ENCODE peak calls at places on chromosomes 12 and 14, in eight cellular contexts. One of them, this sample, is unnamed.

GRCh38 chr12:121628037-121628436 is 1.7 kb downstream of the ORAI1 start:
- DNase-seq in ovary: peak
- DNase-seq in body of pancreas: peak
- DNase-seq in prostate gland: no peak
- DNase-seq in HCT116: no peak
- DNase-seq in GM12892: no peak
- DNase-seq in heart left ventricle: no peak
- DNase-seq in adrenal gland: no peak
- DNase-seq in this sample: no peak

GRCh38 chr12:51900323-51900889 is 6.9 kb upstream of the ACVRL1 start:
- DNase-seq in ovary: no peak
- DNase-seq in body of pancreas: no peak
- DNase-seq in prostate gland: no peak
- DNase-seq in HCT116: no peak
- DNase-seq in GM12892: no peak
- DNase-seq in heart left ventricle: peak
- DNase-seq in adrenal gland: no peak
- DNase-seq in this sample: no peak

GRCh38 chr14:91996951-91997371 is 42.9 kb downstream of the TRIP11 start:
- DNase-seq in ovary: no peak
- DNase-seq in body of pancreas: peak
- DNase-seq in prostate gland: no peak
- DNase-seq in HCT116: peak
- DNase-seq in GM12892: no peak
- DNase-seq in heart left ventricle: no peak
- DNase-seq in adrenal gland: no peak
- DNase-seq in this sample: no peak

GRCh38 chr14:35045798-35046047 is 349 bp upstream of the FAM177A1 start:
- DNase-seq in ovary: no peak
- DNase-seq in body of pancreas: no peak
- DNase-seq in prostate gland: no peak
- DNase-seq in HCT116: no peak
- DNase-seq in GM12892: no peak
- DNase-seq in heart left ventricle: no peak
- DNase-seq in adrenal gland: no peak
- DNase-seq in this sample: no peak

GRCh38 chr12:131604146-131604844 is 106.6 kb upstream of the SFSWAP start:
- DNase-seq in ovary: no peak
- DNase-seq in body of pancreas: no peak
- DNase-seq in prostate gland: no peak
- DNase-seq in HCT116: no peak
- DNase-seq in GM12892: no peak
- DNase-seq in heart left ventricle: no peak
- DNase-seq in adrenal gland: no peak
- DNase-seq in this sample: no peak

GRCh38 chr12:103269962-103270361 is 225.8 kb downstream of the C12orf42 start:
- DNase-seq in ovary: no peak
- DNase-seq in body of pancreas: no peak
- DNase-seq in prostate gland: no peak
- DNase-seq in HCT116: no peak
- DNase-seq in GM12892: no peak
- DNase-seq in heart left ventricle: no peak
- DNase-seq in adrenal gland: no peak
- DNase-seq in this sample: no peak

GRCh38 chr14:75406102-75406501 is 21.7 kb upstream of the JDP2 start:
- DNase-seq in ovary: no peak
- DNase-seq in body of pancreas: no peak
- DNase-seq in prostate gland: no peak
- DNase-seq in HCT116: no peak
- DNase-seq in GM12892: no peak
- DNase-seq in heart left ventricle: no peak
- DNase-seq in adrenal gland: no peak
- DNase-seq in this sample: no peak

GRCh38 chr12:92183575-92183974 is 37.9 kb upstream of the BTG1 start:
- DNase-seq in ovary: no peak
- DNase-seq in body of pancreas: no peak
- DNase-seq in prostate gland: no peak
- DNase-seq in HCT116: no peak
- DNase-seq in GM12892: no peak
- DNase-seq in heart left ventricle: no peak
- DNase-seq in adrenal gland: no peak
- DNase-seq in this sample: no peak

DNA sequence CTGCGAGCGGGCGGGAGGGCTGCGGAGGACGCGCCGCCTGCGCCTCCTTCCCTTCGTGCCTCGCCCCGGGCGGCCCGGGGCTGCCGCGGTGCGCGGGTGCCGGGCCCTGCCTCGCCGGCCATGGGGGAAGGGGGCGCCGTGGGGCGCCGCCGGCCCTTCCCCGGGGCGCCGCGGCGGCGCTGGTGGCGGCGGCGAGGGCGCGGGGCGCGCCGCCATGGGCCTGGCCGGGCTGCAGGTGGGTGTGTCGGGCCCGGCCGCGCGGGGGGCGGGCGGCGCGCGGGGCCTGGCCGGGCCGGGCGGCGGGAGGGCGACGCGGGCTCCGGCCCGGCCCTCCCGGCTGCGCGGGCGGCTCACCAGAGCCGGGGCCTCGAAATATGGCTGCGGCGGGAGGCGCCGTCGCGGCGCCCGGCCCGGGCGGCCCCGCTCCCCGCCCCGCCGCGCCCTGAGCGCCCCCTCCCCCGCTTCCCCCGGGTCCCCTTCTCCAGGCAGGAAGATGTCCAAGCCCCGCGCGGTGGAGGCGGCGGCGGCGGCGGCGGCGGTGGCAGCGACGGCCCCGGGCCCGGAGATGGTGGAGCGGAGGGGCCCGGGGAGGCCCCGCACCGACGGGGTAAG is 5.1 kb downstream of the KMT5A start:
- DNase-seq in ovary: no peak
- DNase-seq in body of pancreas: no peak
- DNase-seq in prostate gland: no peak
- DNase-seq in HCT116: no peak
- DNase-seq in GM12892: no peak
- DNase-seq in heart left ventricle: no peak
- DNase-seq in adrenal gland: no peak
- DNase-seq in this sample: peak
- TF ChIP-seq POLR2A in ovary: no peak
- TF ChIP-seq POLR2A in body of pancreas: no peak
- TF ChIP-seq POLR2A in prostate gland: no peak
- TF ChIP-seq POLR2A in HCT116: no peak
- TF ChIP-seq POLR2A in GM12892: no peak
- TF ChIP-seq POLR2A in heart left ventricle: no peak
- TF ChIP-seq POLR2A in adrenal gland: no peak
- TF ChIP-seq POLR2A in this sample: no peak

DNA sequence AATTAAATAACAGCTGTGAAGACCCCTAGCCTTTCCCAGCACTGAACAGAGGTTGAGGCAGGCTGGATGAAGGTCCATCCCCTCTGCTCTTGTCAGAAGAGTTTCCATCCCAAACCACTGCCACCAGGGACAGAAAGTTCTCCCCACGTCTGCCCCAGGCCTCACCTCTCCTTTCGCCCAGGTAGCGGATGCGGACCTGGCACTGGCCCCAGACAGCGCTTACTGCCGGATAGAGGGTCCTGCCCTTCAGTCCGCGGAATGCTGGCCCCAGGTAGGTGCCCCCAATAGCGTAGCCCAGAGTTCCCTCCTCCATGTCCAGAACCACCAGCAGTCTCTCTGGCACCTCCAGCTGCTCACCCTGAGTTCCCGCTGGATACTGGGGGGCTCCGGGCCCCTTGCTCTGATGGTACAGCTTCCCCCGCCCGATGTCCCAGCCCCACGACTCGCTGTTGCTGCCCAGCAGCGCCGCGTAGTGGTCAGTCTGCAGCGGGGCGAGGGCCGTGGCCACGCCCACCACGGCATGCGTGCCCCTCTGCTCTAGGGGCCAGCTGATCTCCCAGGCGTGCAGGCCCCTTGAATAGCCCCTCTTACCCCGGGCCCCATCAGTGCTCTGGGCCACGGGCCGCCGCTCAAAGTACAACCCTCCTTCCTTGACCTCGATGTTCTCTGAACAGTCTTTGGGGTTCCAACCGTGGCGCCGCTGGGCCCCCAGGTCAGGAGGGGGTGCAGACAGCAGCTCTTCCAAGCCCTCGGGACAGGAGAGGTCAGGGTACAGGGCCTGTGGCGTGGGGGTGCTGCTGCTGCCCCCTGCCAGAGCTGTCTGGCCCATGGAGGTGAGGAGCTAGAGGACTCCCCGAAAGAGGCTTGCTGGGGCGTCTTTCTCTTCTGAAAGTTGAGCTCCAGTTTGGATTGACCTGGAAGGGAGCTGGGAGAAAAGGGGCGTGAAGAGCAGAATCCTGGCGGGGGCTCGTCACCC is 742 bp downstream of the SPSB2 start:
- DNase-seq in ovary: peak
- DNase-seq in body of pancreas: peak
- DNase-seq in prostate gland: peak
- DNase-seq in HCT116: peak
- DNase-seq in GM12892: peak
- DNase-seq in heart left ventricle: peak
- DNase-seq in adrenal gland: peak
- DNase-seq in this sample: peak
- TF ChIP-seq POLR2A in ovary: no peak
- TF ChIP-seq POLR2A in body of pancreas: no peak
- TF ChIP-seq POLR2A in prostate gland: no peak
- TF ChIP-seq POLR2A in HCT116: no peak
- TF ChIP-seq POLR2A in GM12892: peak
- TF ChIP-seq POLR2A in heart left ventricle: no peak
- TF ChIP-seq POLR2A in adrenal gland: no peak
- TF ChIP-seq POLR2A in this sample: peak

GRCh38 chr12:27549801-27550652 is 26.0 kb downstream of the PPFIBP1 start:
- DNase-seq in ovary: peak
- DNase-seq in body of pancreas: peak
- DNase-seq in prostate gland: peak
- DNase-seq in HCT116: peak
- DNase-seq in GM12892: no peak
- DNase-seq in heart left ventricle: peak
- DNase-seq in adrenal gland: peak
- DNase-seq in this sample: no peak
- TF ChIP-seq POLR2A in ovary: no peak
- TF ChIP-seq POLR2A in body of pancreas: no peak
- TF ChIP-seq POLR2A in prostate gland: no peak
- TF ChIP-seq POLR2A in HCT116: no peak
- TF ChIP-seq POLR2A in GM12892: no peak
- TF ChIP-seq POLR2A in heart left ventricle: no peak
- TF ChIP-seq POLR2A in adrenal gland: peak
- TF ChIP-seq POLR2A in this sample: no peak

GRCh38 chr14:24368562-24369252 is 723 bp downstream of the NFATC4 start:
- DNase-seq in ovary: peak
- DNase-seq in body of pancreas: peak
- DNase-seq in prostate gland: no peak
- DNase-seq in HCT116: no peak
- DNase-seq in GM12892: peak
- DNase-seq in heart left ventricle: peak
- DNase-seq in adrenal gland: peak
- DNase-seq in this sample: peak
- TF ChIP-seq POLR2A in ovary: peak
- TF ChIP-seq POLR2A in body of pancreas: no peak
- TF ChIP-seq POLR2A in prostate gland: peak
- TF ChIP-seq POLR2A in HCT116: no peak
- TF ChIP-seq POLR2A in GM12892: no peak
- TF ChIP-seq POLR2A in heart left ventricle: no peak
- TF ChIP-seq POLR2A in adrenal gland: peak
- TF ChIP-seq POLR2A in this sample: peak

DNA sequence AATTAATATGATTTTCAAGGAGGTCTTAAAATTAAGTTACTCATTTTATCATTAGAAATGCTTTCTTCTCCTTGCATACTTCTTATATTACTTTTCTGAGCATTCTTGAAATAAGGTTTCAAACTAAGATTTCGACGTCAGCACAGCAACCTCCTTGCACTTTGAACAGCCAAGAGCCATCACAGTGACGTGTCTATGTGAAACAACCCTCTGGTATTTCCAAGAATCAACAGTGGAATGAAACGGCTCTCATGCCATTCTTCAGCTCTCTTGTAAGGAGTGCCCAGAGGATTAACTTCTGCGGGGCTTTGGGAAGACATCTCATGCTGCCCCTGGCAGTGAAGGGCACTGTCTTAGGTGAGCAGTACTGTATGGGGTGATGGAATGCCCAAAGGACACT is 109.2 kb downstream of the EFCAB11 start:
- DNase-seq in ovary: no peak
- DNase-seq in body of pancreas: no peak
- DNase-seq in prostate gland: no peak
- DNase-seq in HCT116: no peak
- DNase-seq in GM12892: no peak
- DNase-seq in heart left ventricle: no peak
- DNase-seq in adrenal gland: no peak
- DNase-seq in this sample: no peak
- TF ChIP-seq POLR2A in ovary: no peak
- TF ChIP-seq POLR2A in body of pancreas: no peak
- TF ChIP-seq POLR2A in prostate gland: no peak
- TF ChIP-seq POLR2A in HCT116: no peak
- TF ChIP-seq POLR2A in GM12892: no peak
- TF ChIP-seq POLR2A in heart left ventricle: no peak
- TF ChIP-seq POLR2A in adrenal gland: no peak
- TF ChIP-seq POLR2A in this sample: no peak

DNA sequence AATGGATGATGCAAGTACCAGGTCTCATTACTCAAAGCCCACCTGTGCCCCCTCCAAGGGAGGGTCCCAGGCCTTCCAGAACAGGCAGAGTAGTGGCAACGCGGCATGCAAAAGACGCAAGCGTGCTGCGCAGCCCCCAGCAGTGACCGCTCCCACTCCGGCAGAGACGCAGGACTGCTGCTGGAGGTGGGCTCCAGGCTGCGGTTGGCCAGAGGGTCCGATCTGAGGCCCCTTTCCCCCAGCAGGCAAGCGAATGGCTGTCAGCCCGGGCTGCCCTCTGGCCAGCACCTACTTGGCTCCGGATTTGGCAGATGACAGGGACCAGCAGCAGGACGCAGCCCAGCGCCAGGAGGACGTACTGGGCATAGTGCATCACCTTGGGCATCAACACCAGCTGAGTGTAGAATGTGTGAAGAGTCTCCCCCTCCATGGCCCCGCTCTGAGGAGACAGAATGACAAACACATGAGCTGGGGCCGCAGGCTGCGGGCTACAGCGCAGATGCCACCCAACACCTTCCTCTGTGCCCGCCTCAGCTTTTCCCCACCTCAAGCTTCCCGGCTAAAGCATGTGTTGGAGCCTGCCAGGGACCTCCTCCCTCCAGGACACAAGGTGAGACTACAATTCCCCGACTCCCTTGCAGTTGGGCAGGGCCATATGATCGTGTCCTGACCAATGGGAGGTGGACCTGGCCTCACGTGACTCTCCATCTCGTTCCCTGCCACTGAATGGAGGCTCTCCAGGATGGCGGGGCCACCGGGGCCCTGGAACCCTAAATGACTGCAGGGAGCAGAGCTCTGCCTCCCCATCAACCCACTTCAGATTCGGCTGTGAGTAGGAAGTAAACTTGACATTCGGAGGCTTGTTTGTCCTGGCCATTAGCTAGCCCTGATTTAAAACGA is 77.3 kb downstream of the SCARB1 start:
- DNase-seq in ovary: peak
- DNase-seq in body of pancreas: peak
- DNase-seq in prostate gland: peak
- DNase-seq in HCT116: no peak
- DNase-seq in GM12892: no peak
- DNase-seq in heart left ventricle: peak
- DNase-seq in adrenal gland: no peak
- DNase-seq in this sample: no peak
- TF ChIP-seq POLR2A in ovary: no peak
- TF ChIP-seq POLR2A in body of pancreas: no peak
- TF ChIP-seq POLR2A in prostate gland: no peak
- TF ChIP-seq POLR2A in HCT116: no peak
- TF ChIP-seq POLR2A in GM12892: no peak
- TF ChIP-seq POLR2A in heart left ventricle: no peak
- TF ChIP-seq POLR2A in adrenal gland: no peak
- TF ChIP-seq POLR2A in this sample: no peak

GRCh38 chr12:50763637-50764115 is at the start of gene ATF1:
- DNase-seq in ovary: peak
- DNase-seq in body of pancreas: peak
- DNase-seq in prostate gland: peak
- DNase-seq in HCT116: peak
- DNase-seq in GM12892: peak
- DNase-seq in heart left ventricle: peak
- DNase-seq in adrenal gland: peak
- DNase-seq in this sample: no peak
- TF ChIP-seq POLR2A in ovary: peak
- TF ChIP-seq POLR2A in body of pancreas: peak
- TF ChIP-seq POLR2A in prostate gland: peak
- TF ChIP-seq POLR2A in HCT116: peak
- TF ChIP-seq POLR2A in GM12892: peak
- TF ChIP-seq POLR2A in heart left ventricle: no peak
- TF ChIP-seq POLR2A in adrenal gland: peak
- TF ChIP-seq POLR2A in this sample: peak

This sample was measured in GM12891.